ENCODE peak calls at places on chromosomes 5 and 9, in six cellular contexts. U is pancreas; K is kidney; X is effector memory CD4-positive, alpha-beta T cell; R is upper lobe of right lung; T is ovary. M is an unnamed sample.
A peak's percentile ranks its signal among the peaks of the same experiment; 100 is the strongest.

GRCh38 chr5:110665184-110665726 is 61.2 kb downstream of the TMEM232 start:
- DNase-seq in R (no peak), T (no peak), X (no peak), U (no peak), K (no peak), M (no peak)

GRCh38 chr9:18437315-18438200 is 36.4 kb upstream of the ADAMTSL1 start:
- DNase-seq in U (no peak), T (peak; percentile 68), K (peak; percentile 80), R (no peak), X (no peak), M (no peak)

GRCh38 chr9:29816954-29817703 is 2243.8 kb upstream of the C9orf72 start:
- DNase-seq in U (no peak), K (no peak), X (no peak), R (no peak), T (no peak), M (no peak)

GRCh38 chr5:58963821-58964220 is 380.9 kb downstream of the RAB3C start:
- DNase-seq in K (no peak), T (no peak), R (no peak), U (no peak), X (no peak), M (no peak)

GRCh38 chr5:171667341-171668096 is 118.1 kb upstream of the SMIM23 start:
- DNase-seq in T (peak; percentile 71), R (no peak), U (peak; percentile 42), X (no peak), K (no peak), M (no peak)

GRCh38 chr5:120510098-120510634 is 46.1 kb downstream of the PRR16 start:
- DNase-seq in T (no peak), K (no peak), R (no peak), U (no peak), X (no peak), M (no peak)

GRCh38 chr5:153523196-153523595 is 32.7 kb downstream of the GRIA1 start:
- DNase-seq in U (no peak), R (no peak), K (no peak), T (no peak), X (no peak), M (no peak)

GRCh38 chr5:144135113-144135762 is 35.2 kb downstream of the YIPF5 start:
- DNase-seq in X (no peak), U (no peak), R (no peak), K (no peak), T (no peak), M (no peak)

GRCh38 chr5:52838306-52839015 is 50.7 kb downstream of the ITGA1 start:
- DNase-seq in X (no peak), K (no peak), T (no peak), U (no peak), R (no peak), M (no peak)

GRCh38 chr5:88081877-88082276 is 186.8 kb downstream of the TMEM161B start:
- DNase-seq in U (no peak), X (no peak), K (no peak), T (no peak), R (no peak), M (no peak)

GRCh38 chr5:108661590-108662219 is 86.0 kb upstream of the FER start:
- DNase-seq in R (no peak), X (no peak), K (no peak), U (no peak), T (no peak), M (no peak)

GRCh38 chr9:135920973-135921585 is 13.7 kb upstream of the CAMSAP1 start:
- DNase-seq in X (no peak), K (no peak), R (peak; percentile 63), T (no peak), U (no peak), M (no peak)

GRCh38 chr5:83029912-83030311 is 47.3 kb downstream of the TMEM167A start:
- DNase-seq in U (no peak), K (no peak), X (no peak), T (no peak), R (no peak), M (no peak)

GRCh38 chr5:35924122-35924949 is 14.1 kb downstream of the CAPSL start:
- DNase-seq in U (no peak), K (no peak), R (no peak), T (no peak), X (no peak), M (no peak)

GRCh38 chr9:36191290-36191645 is 547 bp downstream of the CLTA start:
- DNase-seq in U (no peak), T (no peak), R (peak; percentile 74), X (peak; percentile 30), K (no peak), M (no peak)

GRCh38 chr5:147930759-147931158 is 24.4 kb upstream of the C5orf46 start:
- DNase-seq in R (no peak), K (no peak), U (no peak), X (no peak), T (no peak), M (no peak)

GRCh38 chr9:114178756-114179450 is 23.6 kb downstream of the COL27A1 start:
- DNase-seq in T (peak; percentile 33), U (peak; percentile 56), X (no peak), R (peak; percentile 52), K (peak; percentile 36), M (no peak)

GRCh38 chr9:120583958-120584369 is 4.0 kb upstream of the CDK5RAP2 start:
- DNase-seq in X (peak; percentile 32), K (no peak), R (no peak), T (no peak), U (peak; percentile 44), M (peak; percentile 7)

GRCh38 chr5:15014809-15015208 is 143.2 kb upstream of the ANKH start:
- DNase-seq in T (no peak), X (no peak), R (no peak), U (no peak), K (no peak), M (no peak)

GRCh38 chr5:15933481-15934207 is 245.9 kb downstream of the MARCHF11 start:
- DNase-seq in R (no peak), K (no peak), U (no peak), T (peak; percentile 46), X (no peak), M (no peak)

GRCh38 chr5:33032161-33033085 is 321.3 kb downstream of the NPR3 start:
- DNase-seq in R (no peak), U (no peak), X (no peak), T (no peak), K (no peak), M (no peak)

GRCh38 chr5:9121597-9121996 is 424.3 kb downstream of the SEMA5A start:
- DNase-seq in U (no peak), K (no peak), R (no peak), T (no peak), X (no peak), M (no peak)

GRCh38 chr5:117103703-117104102 is 529.1 kb upstream of the SEMA6A start:
- DNase-seq in T (no peak), R (no peak), K (no peak), X (no peak), U (no peak), M (no peak)

GRCh38 chr9:129694265-129694664 is 28.8 kb downstream of the PRRX2 start:
- DNase-seq in U (no peak), K (no peak), T (no peak), R (no peak), X (no peak), M (no peak)

GRCh38 chr5:31990701-31991110 is 183.4 kb downstream of the GOLPH3 start:
- DNase-seq in K (no peak), R (no peak), U (no peak), X (no peak), T (no peak), M (no peak)

DNA sequence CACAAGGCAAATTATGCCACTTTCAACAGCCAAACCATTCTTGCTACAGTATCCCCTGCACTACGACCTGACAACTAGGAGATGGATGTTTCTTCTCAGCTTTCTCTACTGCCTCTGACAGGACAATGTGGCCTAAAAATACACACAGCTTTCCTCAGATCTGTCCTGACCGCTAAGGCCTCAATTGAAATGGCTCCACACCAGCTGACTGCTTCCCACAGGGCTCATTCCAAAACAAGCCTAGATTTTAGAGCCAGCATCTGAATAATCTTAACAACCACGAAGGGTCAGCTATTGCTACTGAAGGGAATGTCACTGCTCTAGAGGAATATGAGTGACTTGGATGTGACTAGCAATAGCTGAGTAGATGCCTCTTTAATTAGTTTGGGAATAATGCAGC is 450.4 kb downstream of the NR2F1-AS1 start:
- DNase-seq in T (no peak), U (no peak), K (no peak), X (no peak), R (no peak), M (no peak)
- H3K27ac ChIP-seq in T (no peak overlapping the region), U (no peak overlapping the region), K (no peak overlapping the region), X (no peak overlapping the region), R (no peak overlapping the region), M (no peak overlapping the region)

DNA sequence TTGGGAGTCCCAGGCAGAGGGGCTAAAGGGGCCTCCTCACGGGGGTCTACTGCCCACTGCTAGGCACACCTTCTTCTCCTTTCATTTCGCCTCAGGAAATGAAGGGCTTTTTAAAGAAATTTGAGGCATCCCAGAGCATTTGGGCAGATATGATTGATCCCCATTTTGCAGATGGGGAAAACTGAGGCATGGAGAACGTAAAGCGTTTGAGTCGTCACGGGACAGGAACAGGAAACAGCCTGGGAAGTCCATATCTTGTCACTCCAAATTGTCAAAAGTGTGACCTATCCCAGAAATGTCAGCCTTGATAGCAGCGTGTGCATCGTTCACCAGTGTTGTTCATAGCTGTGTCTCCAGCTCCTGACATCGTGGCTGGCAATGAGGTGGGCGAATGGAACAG is 98.2 kb downstream of the DAB2IP start:
- DNase-seq in U (no peak), R (no peak), T (no peak), K (no peak), X (no peak), M (no peak)
- H3K4me1 ChIP-seq in U (no peaks in the 10 kb centered on the region), R (peaks cover 53% of the 10 kb centered on the region), T (peaks cover 59% of the 10 kb centered on the region), K (peaks cover 84% of the 10 kb centered on the region), X (no peaks in the 10 kb centered on the region), M (peaks cover 14% of the 10 kb centered on the region)

GRCh38 chr5:13860176-13860575 is 84.3 kb downstream of the DNAH5 start:
- DNase-seq in U (no peak), X (no peak), K (no peak), R (no peak), T (no peak), M (no peak)
- H3K27ac ChIP-seq in U (no peak overlapping the region), X (no peak overlapping the region), K (no peak overlapping the region), R (no peak overlapping the region), T (no peak overlapping the region), M (no peak overlapping the region)

GRCh38 chr5:76493190-76493837 is 90.2 kb downstream of the IQGAP2 start:
- DNase-seq in U (no peak), T (no peak), X (no peak), K (no peak), R (no peak), M (no peak)

GRCh38 chr5:76489877-76490688 is 87.0 kb downstream of the IQGAP2 start:
- DNase-seq in R (no peak), K (no peak), T (no peak), X (no peak), U (no peak), M (no peak)

GRCh38 chr5:76488969-76489368 is 85.9 kb downstream of the IQGAP2 start:
- DNase-seq in X (no peak), T (no peak), R (no peak), K (no peak), U (no peak), M (no peak)

GRCh38 chr5:76492819-76493189 is 89.7 kb downstream of the IQGAP2 start:
- DNase-seq in X (no peak), T (no peak), K (no peak), R (no peak), U (no peak), M (no peak)

DNA sequence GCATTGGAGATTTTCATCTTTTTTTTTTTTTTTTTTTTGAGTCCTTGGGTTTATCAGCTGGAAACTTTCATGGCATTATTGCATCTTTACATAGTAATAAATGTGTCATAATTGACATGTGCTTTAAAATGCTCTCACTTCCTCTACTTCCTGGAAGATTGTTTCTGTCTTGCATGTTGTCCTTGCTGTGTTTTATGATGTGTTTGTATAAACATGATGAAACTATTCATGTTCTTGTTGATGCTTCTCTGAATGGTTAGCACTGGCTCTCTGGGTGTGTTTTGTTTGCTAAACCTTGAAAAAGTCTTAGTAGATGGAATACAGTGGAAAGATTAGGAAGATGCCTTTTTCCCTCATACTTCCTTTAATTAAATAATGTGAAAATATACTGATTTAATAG is 87.9 kb downstream of the IQGAP2 start:
- DNase-seq in R (no peak), U (no peak), X (no peak), T (no peak), K (no peak), M (no peak)
- H3K4me1 ChIP-seq in R (no peaks in the 10 kb centered on the region), U (peaks cover 23% of the 10 kb centered on the region), X (peaks cover 5% of the 10 kb centered on the region), T (no peaks in the 10 kb centered on the region), K (peaks cover 9% of the 10 kb centered on the region), M (peaks cover 7% of the 10 kb centered on the region)

M was measured in CD8-positive, alpha-beta T cell.